ENCODE peak calls at places on chromosomes 5 and 9, in ten cellular contexts. C is tibial artery, P is AG09309, T is brain microvascular endothelial cell, M is glutamatergic neuron, L is SK-N-SH, I is tibial nerve, B is astrocyte, D is D721Med, R is heart right ventricle. Y is an unnamed sample.
A peak's percentile ranks its signal among the peaks of the same experiment; 100 is the strongest.

GRCh38 chr5:83281658-83282057 is 189.9 kb upstream of the VCAN start:
- DNase-seq in T (peak; percentile 26), P (peak; percentile 87), B (peak; percentile 93), D (no peak), C (no peak), R (no peak), I (no peak), M (no peak), L (no peak), Y (no peak)

GRCh38 chr5:178209334-178210072 is 5.2 kb downstream of the HNRNPAB start:
- DNase-seq in C (peak; percentile 16), M (no peak), B (no peak), T (no peak), P (no peak), D (no peak), R (no peak), L (no peak), I (no peak), Y (no peak)

GRCh38 chr5:73328665-73329064 is 119.9 kb downstream of the FOXD1 start:
- DNase-seq in M (no peak), B (no peak), I (no peak), D (no peak), T (no peak), C (no peak), L (no peak), P (no peak), R (no peak), Y (no peak)

GRCh38 chr5:153585616-153586015 is 95.1 kb downstream of the GRIA1 start:
- DNase-seq in P (no peak), R (no peak), B (no peak), T (no peak), D (no peak), I (no peak), C (no peak), M (no peak), L (no peak), Y (no peak)

GRCh38 chr9:5459289-5459829 is 9.0 kb downstream of the CD274 start:
- DNase-seq in D (no peak), B (peak; percentile 78), I (no peak), T (no peak), R (no peak), P (no peak), C (no peak), L (no peak), M (no peak), Y (no peak)

GRCh38 chr9:14271078-14271673 is 42.8 kb downstream of the NFIB start:
- DNase-seq in L (peak; percentile 59), T (peak; percentile 87), D (no peak), I (peak; percentile 57), R (peak; percentile 87), B (peak; percentile 87), P (no peak), M (peak; percentile 27), C (no peak), Y (peak; percentile 94)

GRCh38 chr5:16894236-16895057 is 41.6 kb downstream of the MYO10 start:
- DNase-seq in L (no peak), P (peak; percentile 58), R (no peak), T (peak; percentile 94), I (no peak), M (no peak), C (no peak), D (no peak), B (peak; percentile 99), Y (no peak)

GRCh38 chr9:76658510-76659231 is 105.6 kb upstream of the PCA3 start:
- DNase-seq in T (peak; percentile 44), M (no peak), B (peak; percentile 48), R (no peak), P (peak; percentile 52), D (no peak), I (no peak), C (no peak), L (no peak), Y (no peak)

GRCh38 chr9:18666348-18666747 is 192.4 kb downstream of the ADAMTSL1 start:
- DNase-seq in R (no peak), L (no peak), T (no peak), I (no peak), P (no peak), D (no peak), B (peak; percentile 39), C (no peak), M (no peak), Y (no peak)

GRCh38 chr5:157651623-157652376 is 438 bp downstream of the SOX30 start:
- DNase-seq in T (peak; percentile 8), D (no peak), P (no peak), L (no peak), B (peak; percentile 35), I (no peak), R (peak; percentile 44), C (peak; percentile 33), M (peak; percentile 73), Y (no peak)

GRCh38 chr5:67166460-67166871 is 30.1 kb downstream of the CD180 start:
- DNase-seq in I (no peak), B (no peak), R (peak; percentile 50), T (no peak), M (no peak), D (no peak), C (peak; percentile 58), L (no peak), P (no peak), Y (no peak)

GRCh38 chr5:102596951-102597350 is 98.2 kb upstream of the SLCO6A1 start:
- DNase-seq in D (no peak), C (no peak), R (no peak), I (no peak), M (no peak), B (no peak), T (no peak), P (no peak), L (no peak), Y (no peak)

DNA sequence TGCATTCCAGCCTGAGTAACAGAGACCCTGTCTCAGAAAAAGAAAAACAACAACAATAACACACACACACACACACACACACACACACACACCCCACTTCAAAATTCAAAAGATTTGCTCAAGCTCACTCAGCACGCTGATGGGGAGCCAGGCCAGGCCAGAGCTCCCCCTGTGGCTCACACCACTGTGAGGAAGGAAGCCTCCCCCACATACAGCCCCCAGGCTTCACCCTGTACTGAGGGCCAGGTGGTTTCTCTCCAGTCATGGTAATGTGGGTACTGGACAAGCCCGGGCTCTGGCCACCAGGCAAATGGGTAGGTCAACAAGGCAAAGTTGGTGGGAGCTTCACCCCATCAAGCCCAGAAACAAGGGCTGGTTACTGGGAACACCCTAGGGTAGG is 19.0 kb downstream of the ATOX1 start:
- DNase-seq in R (no peak), I (no peak), M (no peak), C (no peak), P (no peak), B (peak; percentile 43), D (no peak), L (peak; percentile 47), T (no peak), Y (no peak)
- TF ChIP-seq CTCF in R (no peak), I (no peak), M (no peak), C (no peak), P (peak; percentile 16), B (no peak), D (no peak), L (peak; percentile 27), T (peak; percentile 37), Y (no peak)

DNA sequence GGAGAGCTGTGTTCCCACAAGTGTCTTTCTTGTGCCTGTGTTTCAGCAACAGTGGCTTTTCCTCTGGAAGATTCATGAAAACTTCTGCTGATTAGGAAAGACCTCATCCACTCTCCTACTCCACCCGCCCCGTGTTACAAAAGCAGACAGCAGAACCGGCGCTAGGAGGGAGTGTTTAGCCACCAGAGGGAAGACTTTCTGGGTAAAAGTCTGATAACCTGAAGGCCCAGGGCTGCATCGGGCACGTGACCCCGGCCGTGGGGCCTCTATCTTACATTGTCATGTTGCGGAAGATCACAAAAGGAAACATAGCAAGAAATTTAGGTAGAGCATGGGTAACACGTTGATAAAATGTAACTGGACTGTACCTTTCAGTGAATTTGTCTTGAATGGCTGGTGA is 32.0 kb upstream of the DMRT2 start:
- DNase-seq in B (no peak), T (no peak), C (no peak), P (no peak), R (no peak), D (no peak), I (no peak), L (no peak), M (peak; percentile 68), Y (no peak)
- TF ChIP-seq CTCF in B (no peak), T (no peak), C (no peak), P (peak; percentile 48), R (peak; percentile 42), D (peak; percentile 16), I (peak; percentile 5), L (peak; percentile 33), M (peak; percentile 38), Y (no peak)

GRCh38 chr5:165829504-165829903 is 2324.1 kb downstream of the MAT2B start:
- DNase-seq in T (no peak), I (no peak), P (no peak), M (no peak), L (no peak), C (no peak), D (no peak), R (no peak), B (no peak), Y (no peak)

DNA sequence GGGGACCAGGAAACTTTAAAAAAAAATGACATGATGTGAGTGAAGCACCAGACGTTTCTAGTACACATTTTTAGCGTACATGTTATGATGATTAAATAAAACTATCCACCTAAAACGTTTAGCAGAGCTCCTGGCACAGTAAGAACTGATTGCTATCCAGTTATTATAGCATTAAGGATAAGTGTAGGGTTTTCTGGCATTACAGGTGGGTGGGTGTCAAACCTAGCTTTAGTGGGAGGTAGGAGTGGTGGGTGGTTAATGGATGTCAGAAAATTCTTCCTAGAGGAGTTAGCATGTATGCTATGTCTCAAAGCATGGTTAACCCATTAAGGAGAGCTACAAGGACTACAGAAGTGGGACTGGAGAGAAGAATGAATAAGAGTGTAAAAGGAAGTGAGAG is 2329.5 kb downstream of the MAT2B start:
- DNase-seq in L (no peak), T (no peak), P (no peak), R (no peak), D (no peak), I (no peak), C (no peak), B (no peak), M (no peak), Y (no peak)
- TF ChIP-seq CTCF in L (no peak), T (no peak), P (no peak), R (no peak), D (no peak), I (no peak), C (no peak), B (no peak), M (no peak), Y (no peak)

DNA sequence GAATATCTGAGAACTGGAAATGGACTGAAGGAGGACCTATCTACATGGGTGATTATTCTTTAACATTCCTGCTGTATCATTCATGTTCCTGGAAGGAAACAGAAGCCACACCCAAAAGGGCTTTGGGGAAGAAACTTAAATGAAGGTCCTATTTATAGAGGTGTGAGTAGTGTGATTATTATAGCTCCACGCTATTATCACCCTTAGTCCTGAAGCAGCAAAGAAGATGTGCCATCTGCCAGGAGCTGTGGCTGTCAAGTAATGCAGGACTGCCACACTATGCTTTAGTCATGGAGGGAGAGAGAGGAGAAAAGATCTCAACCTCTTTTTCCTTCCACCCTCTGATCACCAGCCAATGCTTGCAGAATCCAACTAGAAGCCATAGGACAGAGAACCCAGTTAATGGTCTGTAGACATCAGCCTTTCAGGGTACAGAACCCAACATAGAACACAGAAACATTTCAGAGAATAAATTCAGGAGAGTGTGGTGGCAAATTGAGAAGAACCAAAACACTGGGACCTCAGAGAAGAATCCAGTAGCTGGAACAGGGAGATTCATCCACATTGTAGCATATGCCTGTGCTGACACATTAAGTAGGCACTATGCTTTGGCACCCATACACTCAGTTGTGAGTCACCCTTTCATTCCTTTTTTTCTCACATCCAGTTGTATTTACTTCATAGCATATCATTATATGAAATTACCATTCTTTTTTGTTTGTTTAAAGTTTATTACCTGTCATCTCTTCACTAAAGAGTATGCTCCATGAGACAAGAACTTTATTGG is 21.0 kb upstream of the RNF180 start:
- DNase-seq in B (peak; percentile 64), P (peak; percentile 8), I (no peak), T (peak; percentile 20), L (no peak), M (no peak), D (no peak), C (no peak), R (no peak), Y (no peak)
- TF ChIP-seq CTCF in B (no peak), P (no peak), I (no peak), T (no peak), L (no peak), M (no peak), D (no peak), C (no peak), R (no peak), Y (no peak)